ENCODE peak calls at places on chromosomes 1 and 21, in six cellular contexts. U is activated CD8-positive, alpha-beta memory T cell treated with anti-CD3 and anti-CD28 coated beads for 24 hours; G is GM12891; Y is coronary artery; R is iPS-NIHi11; D is T follicular helper cell. P is an unnamed sample.

GRCh38 chr1:53409233-53409632 is 50.0 kb upstream of the DMRTB1 start:
- DNase-seq in U (no peak), G (no peak), Y (no peak), R (no peak), D (no peak), P (no peak)

GRCh38 chr1:17258116-17258757 is 9.3 kb downstream of the PADI3 start:
- DNase-seq in U (no peak), G (no peak), Y (no peak), R (no peak), D (no peak), P (no peak)

GRCh38 chr1:75134656-75134938 is 409 bp downstream of the LHX8 start:
- DNase-seq in U (no peak), G (no peak), Y (no peak), R (no peak), D (no peak), P (no peak)

GRCh38 chr1:26788836-26789611 is 1.3 kb downstream of the PIGV start:
- DNase-seq in U (peak), G (peak), Y (peak), R (peak), D (peak), P (peak)

GRCh38 chr1:60908159-60908558 is 174.2 kb upstream of the NFIA start:
- DNase-seq in U (no peak), G (no peak), Y (no peak), R (no peak), D (no peak), P (no peak)

GRCh38 chr1:38285807-38286530 is 239.4 kb upstream of the POU3F1 start:
- DNase-seq in U (no peak), G (no peak), Y (no peak), R (peak), D (no peak), P (no peak)

GRCh38 chr1:230008721-230009120 is 58.3 kb upstream of the GALNT2 start:
- DNase-seq in U (no peak), G (no peak), Y (no peak), R (no peak), D (no peak), P (no peak)

GRCh38 chr21:33228455-33228854 is 1.3 kb upstream of the IFNAR2 start:
- DNase-seq in U (no peak), G (no peak), Y (no peak), R (no peak), D (no peak), P (no peak)

GRCh38 chr1:22920734-22921451 is 51.8 kb downstream of the LACTBL1 start:
- DNase-seq in U (no peak), G (no peak), Y (no peak), R (no peak), D (no peak), P (no peak)

GRCh38 chr21:28427356-28428022 is 565.2 kb downstream of the LTN1 start:
- DNase-seq in U (no peak), G (no peak), Y (no peak), R (no peak), D (no peak), P (no peak)

GRCh38 chr1:84387480-84388163 is 10.7 kb upstream of the DNASE2B start:
- DNase-seq in U (no peak), G (no peak), Y (no peak), R (peak), D (no peak), P (no peak)

GRCh38 chr1:46065405-46065804 is 67.0 kb downstream of the PIK3R3 start:
- DNase-seq in U (no peak), G (no peak), Y (no peak), R (no peak), D (no peak), P (no peak)

GRCh38 chr1:66357478-66358197 is 176.3 kb upstream of the SGIP1 start:
- DNase-seq in U (no peak), G (no peak), Y (no peak), R (no peak), D (no peak), P (no peak)

GRCh38 chr21:25029580-25029979 is 577.7 kb downstream of the MRPL39 start:
- DNase-seq in U (no peak), G (no peak), Y (no peak), R (no peak), D (no peak), P (no peak)

GRCh38 chr1:156001021-156001681 is 19.6 kb downstream of the SSR2 start:
- DNase-seq in U (no peak), G (no peak), Y (no peak), R (no peak), D (no peak), P (no peak)